ENCODE peak calls at places on chromosomes 1 and 21, in six cellular contexts. T, X, E, G, Z and B are unnamed samples.

GRCh38 chr1:160205974-160206369 is 788 bp downstream of the PEA15 start:
- DNase-seq in Z (no peak), T (no peak), G (peak), E (no peak), X (no peak), B (peak)

GRCh38 chr1:56107278-56107643 is 472.1 kb downstream of the PLPP3 start:
- DNase-seq in G (no peak), T (no peak), Z (no peak), X (no peak), E (no peak), B (no peak)

GRCh38 chr1:212791261-212791675 is 309 bp downstream of the NSL1 start:
- DNase-seq in X (no peak), G (no peak), T (no peak), E (peak), Z (no peak), B (peak)

GRCh38 chr1:114558548-114558947 is 22.9 kb downstream of the BCAS2 start:
- DNase-seq in G (no peak), T (no peak), X (no peak), E (no peak), Z (no peak), B (peak)

GRCh38 chr1:206502403-206502802 is 4.9 kb upstream of the RASSF5 start:
- DNase-seq in E (no peak), T (no peak), G (no peak), X (no peak), Z (no peak), B (no peak)

GRCh38 chr1:66397192-66397591 is 136.8 kb upstream of the SGIP1 start:
- DNase-seq in E (no peak), Z (no peak), G (no peak), T (no peak), X (no peak), B (no peak)

GRCh38 chr1:52423771-52424170 is 19.4 kb downstream of the PRPF38A start:
- DNase-seq in G (no peak), X (no peak), Z (no peak), E (no peak), T (no peak), B (no peak)

GRCh38 chr21:15001773-15002647 is 62.8 kb downstream of the NRIP1 start:
- DNase-seq in Z (no peak), E (peak), X (no peak), G (no peak), T (no peak), B (peak)

GRCh38 chr1:8866173-8866791 is 12.2 kb downstream of the ENO1 start:
- DNase-seq in E (no peak), G (no peak), T (no peak), X (no peak), Z (no peak), B (no peak)

GRCh38 chr1:208002672-208003071 is 91.7 kb upstream of the CD34 start:
- DNase-seq in G (no peak), E (no peak), T (no peak), Z (no peak), X (no peak), B (no peak)

GRCh38 chr1:229127301-229127700 is 143.6 kb upstream of the RAB4A start:
- DNase-seq in X (no peak), Z (no peak), E (no peak), T (no peak), G (no peak), B (no peak)